ENCODE peak calls at places on chromosomes 6 and 20, in six cellular contexts. D, K, N, M, S and Y are unnamed samples.
A peak's percentile ranks its signal among the peaks of the same experiment; 100 is the strongest.

GRCh38 chr20:53748821-53749402 is 155.3 kb upstream of the ZNF217 start:
- DNase-seq in D (no peak), K (no peak), N (peak; percentile 77), M (peak; percentile 71), S (peak; percentile 79), Y (no peak)

GRCh38 chr6:89602136-89602535 is 36.4 kb downstream of the LYRM2 start:
- DNase-seq in D (no peak), K (no peak), N (no peak), M (no peak), S (no peak), Y (no peak)

GRCh38 chr6:32799168-32799567 is 17.6 kb downstream of the HLA-DOB start:
- DNase-seq in D (no peak), K (no peak), N (no peak), M (no peak), S (no peak), Y (no peak)

GRCh38 chr20:32189691-32190607 is 17.6 kb downstream of the PLAGL2 start:
- DNase-seq in D (peak; percentile 68), K (peak; percentile 62), N (peak; percentile 36), M (no peak), S (peak; percentile 47), Y (peak; percentile 46)

GRCh38 chr6:114024746-114025145 is 53.8 kb upstream of the HDAC2 start:
- DNase-seq in D (no peak), K (no peak), N (no peak), M (no peak), S (no peak), Y (no peak)

GRCh38 chr6:28254340-28254618 is 2.2 kb upstream of the ZKSCAN4 start:
- DNase-seq in D (no peak), K (no peak), N (no peak), M (no peak), S (no peak), Y (no peak)

GRCh38 chr20:64106981-64107735 is at the start of gene NPBWR2:
- DNase-seq in D (no peak), K (peak; percentile 72), N (no peak), M (no peak), S (no peak), Y (no peak)

GRCh38 chr6:684831-685636 is 7.9 kb downstream of the EXOC2 start:
- DNase-seq in D (no peak), K (no peak), N (peak; percentile 46), M (peak; percentile 57), S (peak; percentile 42), Y (no peak)

GRCh38 chr6:135693971-135694370 is 157.5 kb upstream of the PDE7B start:
- DNase-seq in D (no peak), K (no peak), N (no peak), M (no peak), S (no peak), Y (no peak)

GRCh38 chr6:82178084-82178758 is 69.3 kb downstream of the IBTK start:
- DNase-seq in D (no peak), K (no peak), N (peak; percentile 57), M (peak; percentile 73), S (peak; percentile 64), Y (no peak)

GRCh38 chr6:692356-692851 is 535 bp downstream of the EXOC2 start:
- DNase-seq in D (peak; percentile 59), K (peak; percentile 28), N (peak; percentile 44), M (peak; percentile 39), S (peak; percentile 29), Y (peak; percentile 58)

GRCh38 chr6:132907915-132908314 is 93.5 kb downstream of the RPS12 start:
- DNase-seq in D (no peak), K (no peak), N (peak; percentile 70), M (peak; percentile 51), S (peak; percentile 28), Y (no peak)

GRCh38 chr6:170100046-170100445 is 190.8 kb downstream of the DLL1 start:
- DNase-seq in D (peak; percentile 9), K (no peak), N (no peak), M (no peak), S (no peak), Y (peak; percentile 1)

GRCh38 chr6:160974304-160974771 is 17.2 kb upstream of the MAP3K4 start:
- DNase-seq in D (no peak), K (no peak), N (peak; percentile 94), M (peak; percentile 92), S (peak; percentile 100), Y (no peak)

GRCh38 chr6:33856655-33857054 is 52.9 kb upstream of the MLN start:
- DNase-seq in D (no peak), K (no peak), N (no peak), M (no peak), S (no peak), Y (no peak)

GRCh38 chr20:58231678-58232077 is 3.2 kb upstream of the ANKRD60 start:
- DNase-seq in D (no peak), K (no peak), N (no peak), M (no peak), S (peak; percentile 30), Y (no peak)

GRCh38 chr6:43923376-43924221 is 153.6 kb downstream of the VEGFA start:
- DNase-seq in D (no peak), K (no peak), N (peak; percentile 42), M (no peak), S (peak; percentile 68), Y (no peak)

GRCh38 chr6:36127462-36128016 is 2.8 kb upstream of the MAPK13 start:
- DNase-seq in D (peak; percentile 79), K (no peak), N (peak; percentile 57), M (peak; percentile 89), S (peak; percentile 79), Y (no peak)

GRCh38 chr6:114390176-114390575 is 47.4 kb upstream of the HS3ST5 start:
- DNase-seq in D (no peak), K (no peak), N (no peak), M (no peak), S (no peak), Y (no peak)

GRCh38 chr6:397056-397455 is 5.5 kb downstream of the IRF4 start:
- DNase-seq in D (no peak), K (no peak), N (no peak), M (no peak), S (no peak), Y (no peak)

GRCh38 chr20:47689726-47690125 is 95.6 kb downstream of the SULF2 start:
- DNase-seq in D (no peak), K (no peak), N (no peak), M (no peak), S (no peak), Y (no peak)
- TF ChIP-seq CTCF in D (no peak), K (no peak), N (no peak), M (no peak), S (no peak), Y (no peak)

GRCh38 chr6:157527471-157527907 is 146.5 kb downstream of the ZDHHC14 start:
- DNase-seq in D (no peak), K (no peak), N (peak; percentile 35), M (peak; percentile 91), S (no peak), Y (no peak)
- TF ChIP-seq CTCF in D (no peak), K (no peak), N (no peak), M (peak; percentile 6), S (no peak), Y (no peak)

GRCh38 chr6:117346142-117346930 is 79.4 kb downstream of the ROS1 start:
- DNase-seq in D (no peak), K (no peak), N (peak; percentile 49), M (peak; percentile 47), S (peak; percentile 34), Y (no peak)
- TF ChIP-seq CTCF in D (peak; percentile 66), K (peak; percentile 32), N (no peak), M (peak; percentile 38), S (peak; percentile 63), Y (peak; percentile 83)

GRCh38 chr6:125191916-125192609 is 38.5 kb downstream of the TPD52L1 start:
- DNase-seq in D (peak; percentile 75), K (peak; percentile 63), N (peak; percentile 91), M (peak; percentile 91), S (peak; percentile 75), Y (peak; percentile 37)
- TF ChIP-seq CTCF in D (peak; percentile 80), K (peak; percentile 85), N (peak; percentile 77), M (peak; percentile 82), S (peak; percentile 67), Y (peak; percentile 93)

GRCh38 chr6:163707385-163708355 is 293.2 kb downstream of the QKI start:
- DNase-seq in D (no peak), K (no peak), N (no peak), M (no peak), S (no peak), Y (no peak)
- TF ChIP-seq CTCF in D (no peak), K (peak; percentile 4), N (no peak), M (no peak), S (no peak), Y (no peak)

GRCh38 chr20:48657426-48658197 is 170.2 kb downstream of the PREX1 start:
- DNase-seq in D (peak; percentile 68), K (peak; percentile 72), N (peak; percentile 73), M (peak; percentile 85), S (peak; percentile 67), Y (peak; percentile 64)
- TF ChIP-seq CTCF in D (peak; percentile 96), K (peak; percentile 99), N (peak; percentile 92), M (peak; percentile 96), S (peak; percentile 98), Y (peak; percentile 89)

GRCh38 chr20:38222923-38223742 is 37.4 kb downstream of the KIAA1755 start:
- DNase-seq in D (no peak), K (no peak), N (no peak), M (no peak), S (no peak), Y (no peak)
- TF ChIP-seq CTCF in D (no peak), K (no peak), N (no peak), M (no peak), S (no peak), Y (no peak)

GRCh38 chr6:79250107-79250514 is 15.6 kb upstream of the HMGN3 start:
- DNase-seq in D (no peak), K (no peak), N (no peak), M (no peak), S (no peak), Y (no peak)
- TF ChIP-seq CTCF in D (no peak), K (peak; percentile 38), N (peak; percentile 8), M (no peak), S (peak; percentile 27), Y (peak; percentile 30)